ENCODE peak calls at places on chromosomes 11 and 22, in nine cellular contexts. One of them, this sample, is unnamed.

GRCh38 chr11:94400839-94401772 is at the start of gene GPR83:
- DNase-seq in heart right ventricle: no peak
- DNase-seq in M059J: no peak
- DNase-seq in CD8-positive, alpha-beta memory T cell: no peak
- DNase-seq in fibroblast of lung: peak; percentile 43
- DNase-seq in GM12891: no peak
- DNase-seq in KBM-7: no peak
- DNase-seq in A172: no peak
- DNase-seq in Kasumi-1: no peak
- DNase-seq in this sample: no peak

GRCh38 chr11:113549611-113550061 is 74.4 kb upstream of the DRD2 start:
- DNase-seq in A172: no peak
- DNase-seq in fibroblast of lung: peak; percentile 57
- DNase-seq in M059J: no peak
- DNase-seq in KBM-7: no peak
- DNase-seq in Kasumi-1: no peak
- DNase-seq in CD8-positive, alpha-beta memory T cell: no peak
- DNase-seq in heart right ventricle: no peak
- DNase-seq in GM12891: no peak
- DNase-seq in this sample: no peak

GRCh38 chr11:29913352-29913751 is 103.5 kb downstream of the KCNA4 start:
- DNase-seq in A172: peak; percentile 16
- DNase-seq in KBM-7: no peak
- DNase-seq in GM12891: no peak
- DNase-seq in M059J: no peak
- DNase-seq in fibroblast of lung: no peak
- DNase-seq in heart right ventricle: no peak
- DNase-seq in Kasumi-1: no peak
- DNase-seq in CD8-positive, alpha-beta memory T cell: no peak
- DNase-seq in this sample: no peak

GRCh38 chr11:123510579-123510905 is 80.5 kb downstream of the GRAMD1B start:
- DNase-seq in KBM-7: no peak
- DNase-seq in heart right ventricle: no peak
- DNase-seq in Kasumi-1: no peak
- DNase-seq in A172: no peak
- DNase-seq in GM12891: no peak
- DNase-seq in CD8-positive, alpha-beta memory T cell: no peak
- DNase-seq in M059J: no peak
- DNase-seq in fibroblast of lung: no peak
- DNase-seq in this sample: no peak

GRCh38 chr11:18490319-18490718 is 34.7 kb downstream of the LDHAL6A start:
- DNase-seq in M059J: no peak
- DNase-seq in Kasumi-1: no peak
- DNase-seq in KBM-7: no peak
- DNase-seq in GM12891: no peak
- DNase-seq in fibroblast of lung: peak; percentile 13
- DNase-seq in CD8-positive, alpha-beta memory T cell: no peak
- DNase-seq in heart right ventricle: no peak
- DNase-seq in A172: no peak
- DNase-seq in this sample: no peak

GRCh38 chr11:110425751-110426545 is 3.8 kb upstream of the FDX1 start:
- DNase-seq in GM12891: no peak
- DNase-seq in Kasumi-1: no peak
- DNase-seq in heart right ventricle: no peak
- DNase-seq in KBM-7: no peak
- DNase-seq in A172: peak; percentile 46
- DNase-seq in fibroblast of lung: peak; percentile 83
- DNase-seq in CD8-positive, alpha-beta memory T cell: no peak
- DNase-seq in M059J: peak; percentile 67
- DNase-seq in this sample: no peak

GRCh38 chr22:48960576-48960975 is 867.1 kb downstream of the BRD1 start:
- DNase-seq in heart right ventricle: no peak
- DNase-seq in Kasumi-1: no peak
- DNase-seq in M059J: no peak
- DNase-seq in A172: no peak
- DNase-seq in GM12891: no peak
- DNase-seq in fibroblast of lung: no peak
- DNase-seq in CD8-positive, alpha-beta memory T cell: no peak
- DNase-seq in KBM-7: no peak
- DNase-seq in this sample: no peak

GRCh38 chr22:40107756-40108437 is 69.8 kb upstream of the TNRC6B start:
- DNase-seq in A172: peak; percentile 34
- DNase-seq in M059J: peak; percentile 81
- DNase-seq in fibroblast of lung: no peak
- DNase-seq in Kasumi-1: no peak
- DNase-seq in KBM-7: no peak
- DNase-seq in CD8-positive, alpha-beta memory T cell: no peak
- DNase-seq in heart right ventricle: peak; percentile 10
- DNase-seq in GM12891: no peak
- DNase-seq in this sample: peak; percentile 30

GRCh38 chr22:33828302-33828701 is 92.0 kb downstream of the LARGE1 start:
- DNase-seq in GM12891: no peak
- DNase-seq in M059J: no peak
- DNase-seq in heart right ventricle: no peak
- DNase-seq in A172: no peak
- DNase-seq in Kasumi-1: no peak
- DNase-seq in fibroblast of lung: no peak
- DNase-seq in KBM-7: no peak
- DNase-seq in CD8-positive, alpha-beta memory T cell: no peak
- DNase-seq in this sample: no peak

GRCh38 chr11:78314753-78315152 is 102.9 kb downstream of the GAB2 start:
- DNase-seq in Kasumi-1: no peak
- DNase-seq in CD8-positive, alpha-beta memory T cell: no peak
- DNase-seq in A172: no peak
- DNase-seq in GM12891: no peak
- DNase-seq in KBM-7: no peak
- DNase-seq in fibroblast of lung: no peak
- DNase-seq in M059J: no peak
- DNase-seq in heart right ventricle: no peak
- DNase-seq in this sample: no peak

GRCh38 chr22:36406139-36406538 is 18.4 kb upstream of the MYH9 start:
- DNase-seq in M059J: no peak
- DNase-seq in KBM-7: no peak
- DNase-seq in GM12891: no peak
- DNase-seq in CD8-positive, alpha-beta memory T cell: no peak
- DNase-seq in A172: no peak
- DNase-seq in Kasumi-1: peak; percentile 73
- DNase-seq in heart right ventricle: no peak
- DNase-seq in fibroblast of lung: no peak
- DNase-seq in this sample: no peak

GRCh38 chr11:19229671-19230070 is 11.1 kb downstream of the E2F8 start:
- DNase-seq in Kasumi-1: no peak
- DNase-seq in M059J: no peak
- DNase-seq in CD8-positive, alpha-beta memory T cell: no peak
- DNase-seq in KBM-7: no peak
- DNase-seq in heart right ventricle: no peak
- DNase-seq in GM12891: no peak
- DNase-seq in fibroblast of lung: no peak
- DNase-seq in A172: no peak
- DNase-seq in this sample: no peak

GRCh38 chr11:75198278-75198948 is 42.2 kb upstream of the TPBGL start:
- DNase-seq in heart right ventricle: no peak
- DNase-seq in M059J: no peak
- DNase-seq in GM12891: no peak
- DNase-seq in KBM-7: no peak
- DNase-seq in Kasumi-1: no peak
- DNase-seq in fibroblast of lung: no peak
- DNase-seq in CD8-positive, alpha-beta memory T cell: no peak
- DNase-seq in A172: no peak
- DNase-seq in this sample: no peak

GRCh38 chr11:117837070-117837776 is 12.7 kb upstream of the FXYD2 start:
- DNase-seq in M059J: peak; percentile 44
- DNase-seq in heart right ventricle: peak; percentile 5
- DNase-seq in GM12891: no peak
- DNase-seq in Kasumi-1: no peak
- DNase-seq in KBM-7: no peak
- DNase-seq in fibroblast of lung: no peak
- DNase-seq in CD8-positive, alpha-beta memory T cell: peak; percentile 24
- DNase-seq in A172: no peak
- DNase-seq in this sample: no peak

GRCh38 chr11:110710520-110711381 is 1.5 kb downstream of the ARHGAP20 start:
- DNase-seq in fibroblast of lung: peak; percentile 43
- DNase-seq in heart right ventricle: peak; percentile 22
- DNase-seq in CD8-positive, alpha-beta memory T cell: no peak
- DNase-seq in M059J: peak; percentile 25
- DNase-seq in KBM-7: no peak
- DNase-seq in A172: no peak
- DNase-seq in Kasumi-1: no peak
- DNase-seq in GM12891: peak; percentile 4
- DNase-seq in this sample: no peak

GRCh38 chr11:103433976-103434375 is 324.8 kb downstream of the DYNC2H1 start:
- DNase-seq in GM12891: no peak
- DNase-seq in Kasumi-1: no peak
- DNase-seq in fibroblast of lung: peak; percentile 53
- DNase-seq in heart right ventricle: no peak
- DNase-seq in KBM-7: no peak
- DNase-seq in A172: peak; percentile 11
- DNase-seq in M059J: peak; percentile 69
- DNase-seq in CD8-positive, alpha-beta memory T cell: no peak
- DNase-seq in this sample: no peak

GRCh38 chr11:88354909-88355308 is 17.4 kb upstream of the CTSC start:
- DNase-seq in fibroblast of lung: no peak
- DNase-seq in heart right ventricle: no peak
- DNase-seq in KBM-7: peak; percentile 34
- DNase-seq in GM12891: no peak
- DNase-seq in Kasumi-1: no peak
- DNase-seq in A172: no peak
- DNase-seq in M059J: no peak
- DNase-seq in CD8-positive, alpha-beta memory T cell: no peak
- DNase-seq in this sample: no peak

GRCh38 chr11:126163074-126163700 is 48.3 kb downstream of the RPUSD4 start:
- DNase-seq in A172: peak; percentile 81
- DNase-seq in CD8-positive, alpha-beta memory T cell: no peak
- DNase-seq in KBM-7: no peak
- DNase-seq in heart right ventricle: no peak
- DNase-seq in Kasumi-1: no peak
- DNase-seq in fibroblast of lung: peak; percentile 94
- DNase-seq in M059J: peak; percentile 95
- DNase-seq in GM12891: no peak
- DNase-seq in this sample: no peak

GRCh38 chr11:78192911-78193341 is 4.2 kb downstream of the USP35 start:
- DNase-seq in CD8-positive, alpha-beta memory T cell: peak; percentile 44
- DNase-seq in fibroblast of lung: no peak
- DNase-seq in M059J: no peak
- DNase-seq in KBM-7: peak; percentile 58
- DNase-seq in Kasumi-1: no peak
- DNase-seq in heart right ventricle: no peak
- DNase-seq in GM12891: no peak
- DNase-seq in A172: no peak
- DNase-seq in this sample: no peak

GRCh38 chr22:44393066-44393465 is 80.3 kb upstream of the SHISAL1 start:
- DNase-seq in heart right ventricle: no peak
- DNase-seq in Kasumi-1: no peak
- DNase-seq in GM12891: no peak
- DNase-seq in fibroblast of lung: no peak
- DNase-seq in A172: no peak
- DNase-seq in CD8-positive, alpha-beta memory T cell: no peak
- DNase-seq in KBM-7: no peak
- DNase-seq in M059J: no peak
- DNase-seq in this sample: no peak